ENCODE peak calls at places on chromosomes 13 and 19, in ten cellular contexts. S is NCI-H2081; F is NCI-H524; P is endothelial cell; J is type B pancreatic cell; Y is NCI-H345; C is A549; Z is aorta; X is activated naive CD4-positive, alpha-beta T cell treated with anti-CD3 and anti-CD28 coated beads for 36 hours; Q is HFF-Myc. B is an unnamed sample.

GRCh38 chr19:45215391-45216191 is 29.6 kb downstream of the EXOC3L2 start:
- DNase-seq in S (peak; percentile 76), F (no peak), P (peak; percentile 60), J (no peak), Y (no peak), C (no peak), Z (peak; percentile 76), X (no peak), Q (no peak), B (no peak)

GRCh38 chr19:34120846-34121639 is 51.3 kb upstream of the LSM14A start:
- DNase-seq in S (no peak), F (peak; percentile 16), P (peak; percentile 55), J (no peak), Y (no peak), C (peak; percentile 77), Z (no peak), X (peak; percentile 77), Q (no peak), B (peak; percentile 60)

GRCh38 chr13:85473144-85473543 is 326.1 kb downstream of the SLITRK6 start:
- DNase-seq in S (no peak), F (no peak), P (no peak), J (no peak), Y (no peak), C (no peak), Z (no peak), X (no peak), Q (no peak), B (no peak)

GRCh38 chr13:71789952-71790351 is 77.1 kb downstream of the DACH1 start:
- DNase-seq in S (no peak), F (no peak), P (no peak), J (no peak), Y (no peak), C (no peak), Z (no peak), X (no peak), Q (no peak), B (no peak)

GRCh38 chr13:77386880-77387606 is 60.1 kb upstream of the MYCBP2 start:
- DNase-seq in S (no peak), F (no peak), P (no peak), J (no peak), Y (no peak), C (peak; percentile 28), Z (no peak), X (no peak), Q (no peak), B (peak; percentile 7)

GRCh38 chr13:91185294-91185863 is 162.1 kb upstream of the MIR17HG start:
- DNase-seq in S (peak; percentile 64), F (peak; percentile 34), P (no peak), J (no peak), Y (peak; percentile 25), C (peak; percentile 15), Z (no peak), X (no peak), Q (no peak), B (no peak)

GRCh38 chr13:50214514-50214913 is 199.3 kb downstream of the KCNRG start:
- DNase-seq in S (no peak), F (no peak), P (no peak), J (no peak), Y (no peak), C (no peak), Z (no peak), X (no peak), Q (no peak), B (no peak)

GRCh38 chr19:46113726-46114125 is 10.8 kb downstream of the IGFL3 start:
- DNase-seq in S (no peak), F (no peak), P (no peak), J (no peak), Y (no peak), C (no peak), Z (no peak), X (no peak), Q (no peak), B (no peak)

GRCh38 chr19:7883796-7884570 is 4.3 kb upstream of the LRRC8E start:
- DNase-seq in S (no peak), F (no peak), P (no peak), J (no peak), Y (no peak), C (no peak), Z (no peak), X (no peak), Q (no peak), B (no peak)

GRCh38 chr13:30881931-30882899 is 23.9 kb upstream of the MEDAG start:
- DNase-seq in S (no peak), F (no peak), P (no peak), J (no peak), Y (no peak), C (no peak), Z (no peak), X (no peak), Q (no peak), B (no peak)

GRCh38 chr19:16200038-16200775 is 2.5 kb downstream of the AP1M1 start:
- DNase-seq in S (no peak), F (no peak), P (no peak), J (no peak), Y (no peak), C (peak; percentile 35), Z (peak; percentile 75), X (no peak), Q (no peak), B (no peak)

GRCh38 chr13:50593228-50593627 is 250.3 kb downstream of the DLEU7 start:
- DNase-seq in S (no peak), F (no peak), P (no peak), J (no peak), Y (no peak), C (no peak), Z (no peak), X (no peak), Q (no peak), B (no peak)

GRCh38 chr13:64505511-64505910 is 2724.6 kb downstream of the PCDH9 start:
- DNase-seq in S (no peak), F (peak; percentile 6), P (no peak), J (no peak), Y (no peak), C (no peak), Z (no peak), X (peak; percentile 3), Q (no peak), B (no peak)

GRCh38 chr13:67224148-67224846 is 5.8 kb downstream of the PCDH9 start:
- DNase-seq in S (peak; percentile 88), F (peak; percentile 85), P (peak; percentile 64), J (peak; percentile 76), Y (peak; percentile 81), C (peak; percentile 88), Z (peak; percentile 90), X (peak; percentile 67), Q (peak; percentile 39), B (peak; percentile 46)

GRCh38 chr13:99652141-99652540 is 150.9 kb downstream of the TM9SF2 start:
- DNase-seq in S (no peak), F (no peak), P (no peak), J (no peak), Y (no peak), C (no peak), Z (no peak), X (no peak), Q (no peak), B (no peak)

GRCh38 chr13:104823709-104824108 is 1711.8 kb downstream of the EFNB2 start:
- DNase-seq in S (no peak), F (no peak), P (no peak), J (no peak), Y (no peak), C (no peak), Z (no peak), X (no peak), Q (no peak), B (no peak)

GRCh38 chr19:33629826-33630375 is 8.1 kb downstream of the CHST8 start:
- DNase-seq in S (no peak), F (no peak), P (no peak), J (no peak), Y (no peak), C (no peak), Z (peak; percentile 46), X (no peak), Q (no peak), B (no peak)

GRCh38 chr19:5698635-5699422 is 8.7 kb downstream of the RPL36 start:
- DNase-seq in S (no peak), F (no peak), P (no peak), J (no peak), Y (no peak), C (no peak), Z (no peak), X (no peak), Q (no peak), B (peak; percentile 12)

GRCh38 chr13:75739244-75739868 is 103.2 kb downstream of the LMO7 start:
- DNase-seq in S (no peak), F (no peak), P (no peak), J (no peak), Y (no peak), C (no peak), Z (no peak), X (no peak), Q (no peak), B (peak; percentile 41)

GRCh38 chr13:33626407-33626806 is 191.5 kb upstream of the RFC3 start:
- DNase-seq in S (no peak), F (no peak), P (no peak), J (no peak), Y (no peak), C (no peak), Z (no peak), X (no peak), Q (no peak), B (no peak)

GRCh38 chr13:42333613-42334328 is 61.8 kb downstream of the AKAP11 start:
- DNase-seq in S (peak; percentile 38), F (peak; percentile 53), P (peak; percentile 7), J (no peak), Y (no peak), C (peak; percentile 41), Z (no peak), X (no peak), Q (no peak), B (peak; percentile 73)

GRCh38 chr13:114200673-114201005 is 21.6 kb downstream of the CFAP97D2 start:
- DNase-seq in S (no peak), F (no peak), P (no peak), J (no peak), Y (peak; percentile 15), C (no peak), Z (no peak), X (no peak), Q (no peak), B (no peak)

GRCh38 chr13:93745884-93746283 is 519.3 kb downstream of the GPC6 start:
- DNase-seq in S (no peak), F (no peak), P (no peak), J (no peak), Y (no peak), C (no peak), Z (no peak), X (no peak), Q (no peak), B (no peak)

GRCh38 chr13:43146400-43146799 is 123.0 kb downstream of the DNAJC15 start:
- DNase-seq in S (no peak), F (no peak), P (no peak), J (no peak), Y (no peak), C (no peak), Z (no peak), X (no peak), Q (no peak), B (no peak)

GRCh38 chr19:15532779-15533521 is 24.6 kb downstream of the CYP4F22 start:
- DNase-seq in S (no peak), F (no peak), P (no peak), J (no peak), Y (no peak), C (no peak), Z (no peak), X (peak; percentile 61), Q (no peak), B (no peak)

GRCh38 chr19:36182612-36183454 is 30.6 kb upstream of the COX7A1 start:
- DNase-seq in S (no peak), F (no peak), P (no peak), J (no peak), Y (no peak), C (peak; percentile 35), Z (no peak), X (no peak), Q (no peak), B (no peak)

GRCh38 chr19:33399745-33400681 is 26.5 kb downstream of the CEBPG start:
- DNase-seq in S (no peak), F (no peak), P (no peak), J (no peak), Y (no peak), C (no peak), Z (peak; percentile 66), X (no peak), Q (no peak), B (no peak)

GRCh38 chr19:33388817-33389573 is 15.5 kb downstream of the CEBPG start:
- DNase-seq in S (no peak), F (no peak), P (no peak), J (no peak), Y (no peak), C (no peak), Z (peak; percentile 77), X (no peak), Q (no peak), B (no peak)